ENCODE peak calls at places on chromosomes 5 and 9, in nine cellular contexts. D is Panc1, N is fibroblast of the aortic adventitia, H is astrocyte of the cerebellum, Z is aorta, G is IMR-90, B is heart left ventricle, P is stomach, W is lower leg skin. E is an unnamed sample.

GRCh38 chr5:79727722-79728355 is 38.2 kb downstream of the CMYA5 start:
- DNase-seq in W (no peak), P (no peak), D (no peak), B (peak), G (no peak), N (no peak), H (no peak), Z (no peak), E (no peak)

GRCh38 chr9:72326643-72327042 is 38.4 kb downstream of the ZFAND5 start:
- DNase-seq in H (no peak), P (no peak), W (no peak), B (no peak), Z (no peak), N (no peak), D (no peak), G (no peak), E (no peak)

GRCh38 chr9:90053027-90053426 is 448.2 kb downstream of the GADD45G start:
- DNase-seq in W (no peak), D (no peak), N (no peak), Z (no peak), G (no peak), B (no peak), P (no peak), H (no peak), E (no peak)

GRCh38 chr5:120463991-120464626 is at the start of gene PRR16:
- DNase-seq in P (peak), N (peak), G (peak), Z (peak), D (no peak), B (peak), W (peak), H (no peak), E (no peak)

GRCh38 chr9:77511525-77511924 is 136.6 kb downstream of the GNA14 start:
- DNase-seq in D (no peak), P (no peak), W (no peak), Z (no peak), H (no peak), B (no peak), G (no peak), N (no peak), E (no peak)

GRCh38 chr9:27664136-27664819 is 91.0 kb upstream of the C9orf72 start:
- DNase-seq in B (no peak), Z (no peak), N (no peak), G (no peak), P (no peak), H (no peak), D (no peak), W (no peak), E (no peak)

GRCh38 chr5:122195784-122196394 is 66.5 kb downstream of the ZNF474 start:
- DNase-seq in G (peak), N (peak), Z (no peak), W (no peak), D (peak), B (no peak), H (peak), P (no peak), E (no peak)

GRCh38 chr9:127033784-127034183 is 88.7 kb downstream of the ANGPTL2 start:
- DNase-seq in W (no peak), Z (no peak), G (peak), B (no peak), N (peak), H (peak), D (no peak), P (no peak), E (no peak)

GRCh38 chr9:87193151-87193550 is 245.8 kb upstream of the GAS1 start:
- DNase-seq in N (no peak), G (peak), B (no peak), W (no peak), P (no peak), D (no peak), H (no peak), Z (no peak), E (no peak)

GRCh38 chr9:69173891-69174644 is at the start of gene TJP2:
- DNase-seq in N (peak), B (peak), P (peak), D (no peak), G (peak), H (no peak), W (peak), Z (peak), E (no peak)

GRCh38 chr5:75322066-75322465 is 15.0 kb upstream of the HMGCR start:
- DNase-seq in B (no peak), G (no peak), H (no peak), N (no peak), D (no peak), W (no peak), Z (no peak), P (no peak), E (no peak)

GRCh38 chr9:81716409-81716808 is 27.1 kb upstream of the TLE1 start:
- DNase-seq in B (no peak), N (no peak), P (no peak), G (peak), Z (no peak), D (no peak), H (no peak), W (no peak), E (no peak)

GRCh38 chr5:66498791-66499207 is 97.4 kb upstream of the MAST4 start:
- DNase-seq in D (no peak), W (no peak), B (peak), Z (no peak), H (no peak), G (no peak), P (no peak), N (peak), E (no peak)

DNA sequence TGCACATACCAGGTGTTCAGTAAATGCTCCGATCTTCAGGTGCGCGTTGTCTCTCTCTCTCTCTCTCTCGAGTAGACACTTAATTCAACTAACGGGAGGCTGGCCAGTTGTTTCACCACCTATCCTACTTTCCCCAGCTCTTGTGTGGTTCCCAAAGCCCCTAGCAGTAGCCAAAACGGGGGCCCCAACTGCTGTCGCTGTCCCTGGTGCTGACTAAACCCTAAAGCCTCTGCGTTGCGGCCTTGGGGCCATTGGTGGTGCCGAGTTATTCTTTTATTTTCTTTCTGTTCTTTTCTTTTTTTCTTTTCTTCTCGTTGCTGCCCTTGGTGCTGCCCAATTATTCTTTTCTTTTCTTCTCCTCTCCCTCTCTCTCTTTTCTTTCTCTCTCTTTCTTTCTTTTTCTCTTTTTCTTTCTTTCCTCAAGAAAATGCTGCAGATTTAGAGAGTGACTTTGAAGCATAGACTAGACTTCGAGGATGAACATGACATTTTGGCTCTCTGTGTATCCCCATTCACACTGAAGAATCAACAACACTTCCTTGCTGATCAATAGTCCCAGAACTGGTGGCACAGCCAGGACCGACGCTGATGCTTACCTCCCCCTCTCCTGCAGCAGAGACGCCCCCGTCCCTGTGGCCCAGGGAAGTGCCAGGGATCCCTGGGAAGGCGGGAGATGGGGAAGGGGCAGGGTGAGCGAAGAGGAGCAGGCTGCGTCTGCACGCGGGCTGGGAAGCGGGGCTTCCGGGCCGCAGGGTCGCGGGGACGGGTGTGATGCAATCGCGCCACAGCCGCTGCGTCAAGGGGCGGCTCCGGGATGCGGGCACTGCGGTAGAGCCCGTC is at the start of gene FBLL1:
- DNase-seq in W (no peak), N (peak), D (no peak), P (no peak), Z (no peak), H (peak), G (peak), B (no peak), E (no peak)
- H3K4me3 ChIP-seq in W (no peak), N (peak), D (peak), P (peak), Z (peak), H (peak), G (peak), B (peak), E (no peak)

GRCh38 chr9:34459941-34460340 is 1.3 kb downstream of the DNAI1 start:
- DNase-seq in W (no peak), B (no peak), N (no peak), H (no peak), P (no peak), G (peak), D (no peak), Z (no peak), E (no peak)

GRCh38 chr9:34457266-34458012 is 931 bp downstream of the FAM219A start:
- DNase-seq in P (peak), G (peak), D (no peak), W (peak), Z (peak), N (peak), B (peak), H (no peak), E (no peak)

GRCh38 chr9:34458967-34459355 is 356 bp downstream of the DNAI1 start:
- DNase-seq in B (no peak), G (no peak), W (no peak), Z (no peak), D (no peak), P (no peak), N (no peak), H (no peak), E (no peak)

GRCh38 chr9:34458013-34458966 is at the start of the genes DNAI1 and FAM219A:
- DNase-seq in G (peak), H (peak), B (peak), D (peak), Z (peak), W (peak), N (peak), P (peak), E (peak)

GRCh38 chr9:34459356-34459755 is 751 bp downstream of the DNAI1 start:
- DNase-seq in W (peak), P (no peak), D (no peak), B (no peak), Z (no peak), G (no peak), N (no peak), H (no peak), E (no peak)
- H3K4me3 ChIP-seq in W (no peak), P (no peak), D (peak), B (no peak), Z (no peak), G (no peak), N (no peak), H (no peak), E (no peak)

GRCh38 chr5:142600092-142600491 is 85.8 kb downstream of the FGF1 start:
- DNase-seq in D (no peak), H (no peak), Z (no peak), G (no peak), N (no peak), W (no peak), B (no peak), P (no peak), E (no peak)
- H3K4me3 ChIP-seq in D (no peak), H (no peak), Z (no peak), G (no peak), N (no peak), W (no peak), B (no peak), P (no peak), E (no peak)

GRCh38 chr5:138539791-138540190 is 3.2 kb downstream of the ETF1 start:
- DNase-seq in H (no peak), B (no peak), Z (no peak), G (no peak), W (no peak), D (no peak), N (no peak), P (no peak), E (no peak)
- H3K4me3 ChIP-seq in H (no peak), B (no peak), Z (no peak), G (no peak), W (no peak), D (no peak), N (no peak), P (no peak), E (no peak)

GRCh38 chr5:125463441-125464092 is 717.1 kb upstream of the ZNF608 start:
- DNase-seq in W (no peak), Z (no peak), B (no peak), D (no peak), P (no peak), G (peak), H (peak), N (peak), E (no peak)
- H3K4me3 ChIP-seq in W (no peak), Z (no peak), B (no peak), D (no peak), P (no peak), G (no peak), H (no peak), N (no peak), E (no peak)

GRCh38 chr5:82297711-82298110 is 19.6 kb upstream of the RPS23 start:
- DNase-seq in Z (no peak), H (no peak), G (no peak), N (no peak), W (no peak), B (no peak), P (no peak), D (no peak), E (no peak)

GRCh38 chr5:82296929-82297328 is 18.8 kb upstream of the RPS23 start:
- DNase-seq in N (no peak), H (no peak), D (no peak), W (no peak), P (no peak), B (no peak), G (no peak), Z (no peak), E (no peak)

GRCh38 chr5:82298668-82299067 is 20.5 kb upstream of the RPS23 start:
- DNase-seq in P (no peak), H (no peak), G (no peak), W (no peak), B (no peak), N (no peak), Z (no peak), D (no peak), E (no peak)

GRCh38 chr5:82295144-82295543 is 17.0 kb upstream of the RPS23 start:
- DNase-seq in W (no peak), P (no peak), D (no peak), H (no peak), G (peak), N (peak), B (no peak), Z (no peak), E (peak)

DNA sequence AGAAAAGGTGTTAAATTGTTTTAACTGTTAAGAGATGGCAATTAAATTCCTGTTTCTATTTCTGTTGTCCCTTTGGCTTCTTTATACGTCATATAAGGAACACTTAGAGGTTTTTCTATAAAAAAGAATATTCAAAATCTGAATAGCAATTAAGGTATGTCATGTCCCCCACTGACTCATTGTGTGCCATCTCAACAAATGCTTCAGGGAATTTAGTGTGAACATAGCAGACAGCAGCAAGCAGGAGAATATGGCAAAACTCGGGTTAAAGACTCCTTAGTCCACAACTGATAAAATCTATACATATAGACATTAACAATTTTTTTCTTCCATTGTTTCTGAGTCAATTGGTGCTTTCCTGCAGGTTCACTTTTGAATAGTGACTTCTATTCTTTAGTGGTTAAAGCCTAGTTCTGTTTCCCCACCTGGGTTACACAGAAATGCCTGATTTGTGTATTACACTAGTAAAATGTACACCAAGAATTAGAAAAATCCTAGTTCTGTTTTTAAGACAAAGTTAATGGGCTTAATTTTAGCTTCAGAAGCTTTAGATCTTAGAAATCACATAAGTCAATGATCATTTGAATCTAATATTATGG is 17.9 kb upstream of the RPS23 start:
- DNase-seq in N (no peak), H (no peak), G (no peak), W (no peak), B (no peak), Z (no peak), D (no peak), P (no peak), E (no peak)
- H3K4me3 ChIP-seq in N (no peak), H (no peak), G (no peak), W (no peak), B (no peak), Z (no peak), D (no peak), P (no peak), E (no peak)

GRCh38 chr9:35906923-35907699 is 1.1 kb downstream of the HRCT1 start:
- DNase-seq in P (no peak), G (peak), N (peak), D (no peak), H (peak), W (peak), Z (peak), B (peak), E (no peak)
- H3K4me3 ChIP-seq in P (no peak), G (no peak), N (peak), D (no peak), H (peak), W (no peak), Z (no peak), B (peak), E (no peak)

GRCh38 chr9:136703231-136703870 is 9.0 kb upstream of the DIPK1B start:
- DNase-seq in W (no peak), H (no peak), B (no peak), G (no peak), P (no peak), Z (no peak), N (no peak), D (no peak), E (peak)
- H3K4me3 ChIP-seq in W (no peak), H (no peak), B (no peak), G (no peak), P (no peak), Z (no peak), N (no peak), D (no peak), E (no peak)

DNA sequence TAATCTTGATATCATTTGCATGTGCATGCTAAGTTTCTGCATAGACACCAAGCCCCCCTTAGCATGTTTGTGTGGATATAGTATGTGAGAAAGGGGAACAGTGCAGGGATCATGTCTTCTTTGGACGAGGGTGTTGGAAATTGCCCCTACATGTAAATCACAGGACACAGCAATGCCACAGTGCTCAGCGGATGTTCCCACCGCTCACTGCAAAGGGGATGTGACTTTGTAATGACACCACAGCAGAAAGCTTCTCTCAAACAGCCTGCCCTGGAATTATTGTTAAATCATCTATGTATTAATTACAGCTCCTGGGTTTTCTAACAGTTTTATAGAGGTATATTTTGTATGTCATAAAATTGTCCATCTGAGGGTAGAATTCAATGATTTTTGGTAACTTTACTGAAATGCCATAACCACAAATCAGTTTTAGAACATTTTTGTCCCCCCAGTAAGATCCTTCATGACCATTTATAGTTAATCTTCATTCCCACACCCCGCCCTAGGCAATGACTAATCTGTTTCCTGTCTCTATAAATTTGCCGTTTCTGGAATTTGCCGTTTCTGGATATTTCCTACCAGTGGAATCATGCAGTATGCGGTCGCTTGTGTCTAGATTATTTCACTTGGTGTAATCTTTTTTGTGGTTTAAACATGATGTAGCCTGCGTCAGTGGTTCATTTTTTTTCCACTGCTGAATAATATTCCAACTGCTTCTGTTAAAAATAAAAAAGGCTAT is 648.5 kb upstream of the WWC1 start:
- DNase-seq in B (no peak), H (peak), P (no peak), W (no peak), N (peak), D (no peak), G (peak), Z (no peak), E (no peak)
- H3K4me3 ChIP-seq in B (no peak), H (no peak), P (no peak), W (no peak), N (no peak), D (no peak), G (no peak), Z (no peak), E (no peak)

GRCh38 chr9:95063300-95063699 is 254.2 kb downstream of the FANCC start:
- DNase-seq in B (no peak), P (no peak), W (no peak), D (no peak), H (no peak), Z (peak), G (no peak), N (no peak), E (no peak)

GRCh38 chr9:95067888-95068287 is 249.6 kb downstream of the FANCC start:
- DNase-seq in N (peak), D (no peak), G (no peak), B (no peak), Z (no peak), W (no peak), H (no peak), P (no peak), E (no peak)

GRCh38 chr9:95065224-95065623 is 252.3 kb downstream of the FANCC start:
- DNase-seq in G (no peak), H (no peak), N (peak), B (no peak), W (no peak), Z (peak), P (no peak), D (no peak), E (no peak)

GRCh38 chr9:95070549-95071021 is 246.9 kb downstream of the FANCC start:
- DNase-seq in G (no peak), N (no peak), D (no peak), W (peak), H (no peak), P (peak), B (no peak), Z (peak), E (no peak)

GRCh38 chr9:95067057-95067456 is 250.5 kb downstream of the FANCC start:
- DNase-seq in B (no peak), H (no peak), W (no peak), D (no peak), N (no peak), Z (peak), P (no peak), G (no peak), E (no peak)
- H3K4me3 ChIP-seq in B (no peak), H (no peak), W (no peak), D (no peak), N (no peak), Z (no peak), P (no peak), G (no peak), E (no peak)